ENCODE peak calls at places on chromosomes 3 and 15, in five cellular contexts. One of them, this sample, is unnamed.

GRCh38 chr3:101036213-101036618 is 43.0 kb upstream of the ABI3BP start:
- DNase-seq in GM23338: peak; percentile 64
- DNase-seq in heart left ventricle: no peak
- DNase-seq in endothelial cell of umbilical vein: peak; percentile 84
- DNase-seq in K562: no peak
- DNase-seq in this sample: no peak

GRCh38 chr3:49725906-49726681 is 2.3 kb upstream of the GMPPB start:
- DNase-seq in GM23338: no peak
- DNase-seq in endothelial cell of umbilical vein: no peak
- DNase-seq in K562: no peak
- DNase-seq in heart left ventricle: peak; percentile 18
- DNase-seq in this sample: no peak

GRCh38 chr3:101518421-101518871 is 5.4 kb upstream of the SENP7 start:
- DNase-seq in endothelial cell of umbilical vein: peak; percentile 30
- DNase-seq in GM23338: no peak
- DNase-seq in K562: no peak
- DNase-seq in heart left ventricle: no peak
- DNase-seq in this sample: no peak

GRCh38 chr3:149772861-149773260 is 19.5 kb downstream of the ANKUB1 start:
- DNase-seq in GM23338: peak; percentile 60
- DNase-seq in heart left ventricle: no peak
- DNase-seq in endothelial cell of umbilical vein: no peak
- DNase-seq in K562: no peak
- DNase-seq in this sample: no peak

GRCh38 chr3:39216176-39216790 is 23.9 kb upstream of the XIRP1 start:
- DNase-seq in heart left ventricle: no peak
- DNase-seq in K562: no peak
- DNase-seq in GM23338: no peak
- DNase-seq in endothelial cell of umbilical vein: no peak
- DNase-seq in this sample: peak; percentile 42

GRCh38 chr3:171566803-171567422 is 106.7 kb upstream of the TNIK start:
- DNase-seq in heart left ventricle: no peak
- DNase-seq in K562: peak; percentile 61
- DNase-seq in endothelial cell of umbilical vein: peak; percentile 55
- DNase-seq in GM23338: peak; percentile 82
- DNase-seq in this sample: no peak

GRCh38 chr3:137768361-137769320 is 4.5 kb downstream of the SOX14 start:
- DNase-seq in GM23338: peak; percentile 74
- DNase-seq in endothelial cell of umbilical vein: no peak
- DNase-seq in K562: no peak
- DNase-seq in heart left ventricle: peak; percentile 17
- DNase-seq in this sample: no peak

GRCh38 chr3:37926611-37927010 is 64.0 kb upstream of the VILL start:
- DNase-seq in heart left ventricle: no peak
- DNase-seq in endothelial cell of umbilical vein: no peak
- DNase-seq in GM23338: no peak
- DNase-seq in K562: no peak
- DNase-seq in this sample: no peak

GRCh38 chr3:175005193-175005592 is 146.1 kb downstream of the NAALADL2 start:
- DNase-seq in K562: no peak
- DNase-seq in GM23338: no peak
- DNase-seq in endothelial cell of umbilical vein: no peak
- DNase-seq in heart left ventricle: no peak
- DNase-seq in this sample: no peak

GRCh38 chr3:66075281-66075680 is 36.6 kb upstream of the MAGI1 start:
- DNase-seq in heart left ventricle: no peak
- DNase-seq in GM23338: no peak
- DNase-seq in K562: no peak
- DNase-seq in endothelial cell of umbilical vein: no peak
- DNase-seq in this sample: no peak

GRCh38 chr15:75364881-75365280 is 3.5 kb downstream of the MAN2C1 start:
- DNase-seq in GM23338: no peak
- DNase-seq in K562: no peak
- DNase-seq in heart left ventricle: no peak
- DNase-seq in endothelial cell of umbilical vein: no peak
- DNase-seq in this sample: no peak

GRCh38 chr3:69422751-69423150 is 36.9 kb upstream of the FRMD4B start:
- DNase-seq in heart left ventricle: no peak
- DNase-seq in GM23338: no peak
- DNase-seq in endothelial cell of umbilical vein: peak; percentile 58
- DNase-seq in K562: no peak
- DNase-seq in this sample: no peak

GRCh38 chr3:111733856-111734255 is 125.2 kb upstream of the PHLDB2 start:
- DNase-seq in GM23338: no peak
- DNase-seq in endothelial cell of umbilical vein: no peak
- DNase-seq in K562: no peak
- DNase-seq in heart left ventricle: no peak
- DNase-seq in this sample: no peak

GRCh38 chr15:95247068-95247984 is 1016.0 kb downstream of the MCTP2 start:
- DNase-seq in GM23338: no peak
- DNase-seq in K562: peak; percentile 8
- DNase-seq in endothelial cell of umbilical vein: peak; percentile 91
- DNase-seq in heart left ventricle: no peak
- DNase-seq in this sample: no peak

GRCh38 chr3:135349254-135349948 is 554.3 kb downstream of the EPHB1 start:
- DNase-seq in GM23338: no peak
- DNase-seq in K562: no peak
- DNase-seq in heart left ventricle: no peak
- DNase-seq in endothelial cell of umbilical vein: no peak
- DNase-seq in this sample: no peak

GRCh38 chr3:185763347-185764010 is 61.4 kb downstream of the IGF2BP2 start:
- DNase-seq in heart left ventricle: no peak
- DNase-seq in GM23338: no peak
- DNase-seq in K562: no peak
- DNase-seq in endothelial cell of umbilical vein: peak; percentile 83
- DNase-seq in this sample: no peak

GRCh38 chr15:88257311-88257901 is 867 bp upstream of the NTRK3 start:
- DNase-seq in endothelial cell of umbilical vein: no peak
- DNase-seq in GM23338: peak; percentile 45
- DNase-seq in heart left ventricle: no peak
- DNase-seq in K562: no peak
- DNase-seq in this sample: no peak

GRCh38 chr3:189950258-189950657 is 170.4 kb downstream of the P3H2 start:
- DNase-seq in endothelial cell of umbilical vein: no peak
- DNase-seq in GM23338: no peak
- DNase-seq in heart left ventricle: no peak
- DNase-seq in K562: no peak
- DNase-seq in this sample: no peak

GRCh38 chr3:39187372-39188155 is 4.8 kb downstream of the XIRP1 start:
- DNase-seq in heart left ventricle: no peak
- DNase-seq in endothelial cell of umbilical vein: no peak
- DNase-seq in K562: no peak
- DNase-seq in GM23338: no peak
- DNase-seq in this sample: no peak

GRCh38 chr15:88032787-88033186 is 223.8 kb downstream of the NTRK3 start:
- DNase-seq in GM23338: no peak
- DNase-seq in K562: peak; percentile 30
- DNase-seq in endothelial cell of umbilical vein: no peak
- DNase-seq in heart left ventricle: no peak
- DNase-seq in this sample: no peak

GRCh38 chr3:177337548-177338331 is 140.5 kb upstream of the TBL1XR1 start:
- DNase-seq in endothelial cell of umbilical vein: no peak
- DNase-seq in GM23338: no peak
- DNase-seq in K562: no peak
- DNase-seq in heart left ventricle: no peak
- DNase-seq in this sample: no peak

GRCh38 chr3:197801801-197802504 is 10.9 kb downstream of the LRCH3 start:
- DNase-seq in K562: no peak
- DNase-seq in heart left ventricle: no peak
- DNase-seq in GM23338: peak; percentile 35
- DNase-seq in endothelial cell of umbilical vein: peak; percentile 37
- DNase-seq in this sample: no peak

GRCh38 chr15:47586653-47587224 is 130.6 kb upstream of the SEMA6D start:
- DNase-seq in heart left ventricle: peak; percentile 77
- DNase-seq in endothelial cell of umbilical vein: no peak
- DNase-seq in GM23338: no peak
- DNase-seq in K562: no peak
- DNase-seq in this sample: no peak

GRCh38 chr15:99440551-99441426 is 125.0 kb upstream of the MEF2A start:
- DNase-seq in K562: no peak
- DNase-seq in GM23338: no peak
- DNase-seq in heart left ventricle: no peak
- DNase-seq in endothelial cell of umbilical vein: no peak
- DNase-seq in this sample: peak; percentile 2

GRCh38 chr3:107367353-107367752 is 9.9 kb upstream of the CCDC54 start:
- DNase-seq in GM23338: peak; percentile 59
- DNase-seq in endothelial cell of umbilical vein: no peak
- DNase-seq in K562: peak; percentile 47
- DNase-seq in heart left ventricle: no peak
- DNase-seq in this sample: no peak

GRCh38 chr15:63500265-63501250 is 3.8 kb upstream of the USP3 start:
- DNase-seq in endothelial cell of umbilical vein: no peak
- DNase-seq in K562: no peak
- DNase-seq in heart left ventricle: no peak
- DNase-seq in GM23338: no peak
- DNase-seq in this sample: no peak

GRCh38 chr3:184465883-184466412 is 86.1 kb downstream of the CHRD start:
- DNase-seq in K562: no peak
- DNase-seq in heart left ventricle: no peak
- DNase-seq in endothelial cell of umbilical vein: no peak
- DNase-seq in GM23338: no peak
- DNase-seq in this sample: no peak

GRCh38 chr3:63245842-63246241 is 32.3 kb upstream of the SYNPR start:
- DNase-seq in endothelial cell of umbilical vein: no peak
- DNase-seq in GM23338: no peak
- DNase-seq in K562: no peak
- DNase-seq in heart left ventricle: no peak
- DNase-seq in this sample: no peak

GRCh38 chr3:182618085-182618732 is 175.1 kb upstream of the ATP11B start:
- DNase-seq in GM23338: peak; percentile 73
- DNase-seq in endothelial cell of umbilical vein: peak; percentile 18
- DNase-seq in K562: no peak
- DNase-seq in heart left ventricle: no peak
- DNase-seq in this sample: no peak

GRCh38 chr3:41681479-41681878 is 280.4 kb downstream of the ULK4 start:
- DNase-seq in heart left ventricle: no peak
- DNase-seq in GM23338: peak; percentile 79
- DNase-seq in endothelial cell of umbilical vein: no peak
- DNase-seq in K562: no peak
- DNase-seq in this sample: no peak

GRCh38 chr15:72724028-72724427 is 38.0 kb downstream of the BBS4 start:
- DNase-seq in GM23338: no peak
- DNase-seq in K562: no peak
- DNase-seq in heart left ventricle: no peak
- DNase-seq in endothelial cell of umbilical vein: no peak
- DNase-seq in this sample: no peak

GRCh38 chr3:126208182-126208581 is 27.8 kb upstream of the ALDH1L1 start:
- DNase-seq in K562: no peak
- DNase-seq in GM23338: no peak
- DNase-seq in endothelial cell of umbilical vein: no peak
- DNase-seq in heart left ventricle: no peak
- DNase-seq in this sample: no peak

GRCh38 chr15:84082739-84083138 is 152.8 kb upstream of the GOLGA6L4 start:
- DNase-seq in heart left ventricle: no peak
- DNase-seq in GM23338: no peak
- DNase-seq in endothelial cell of umbilical vein: no peak
- DNase-seq in K562: no peak
- DNase-seq in this sample: no peak

GRCh38 chr15:84081391-84082168 is 154.0 kb upstream of the GOLGA6L4 start:
- DNase-seq in endothelial cell of umbilical vein: no peak
- DNase-seq in K562: peak; percentile 31
- DNase-seq in heart left ventricle: no peak
- DNase-seq in GM23338: no peak
- DNase-seq in this sample: no peak

DNA sequence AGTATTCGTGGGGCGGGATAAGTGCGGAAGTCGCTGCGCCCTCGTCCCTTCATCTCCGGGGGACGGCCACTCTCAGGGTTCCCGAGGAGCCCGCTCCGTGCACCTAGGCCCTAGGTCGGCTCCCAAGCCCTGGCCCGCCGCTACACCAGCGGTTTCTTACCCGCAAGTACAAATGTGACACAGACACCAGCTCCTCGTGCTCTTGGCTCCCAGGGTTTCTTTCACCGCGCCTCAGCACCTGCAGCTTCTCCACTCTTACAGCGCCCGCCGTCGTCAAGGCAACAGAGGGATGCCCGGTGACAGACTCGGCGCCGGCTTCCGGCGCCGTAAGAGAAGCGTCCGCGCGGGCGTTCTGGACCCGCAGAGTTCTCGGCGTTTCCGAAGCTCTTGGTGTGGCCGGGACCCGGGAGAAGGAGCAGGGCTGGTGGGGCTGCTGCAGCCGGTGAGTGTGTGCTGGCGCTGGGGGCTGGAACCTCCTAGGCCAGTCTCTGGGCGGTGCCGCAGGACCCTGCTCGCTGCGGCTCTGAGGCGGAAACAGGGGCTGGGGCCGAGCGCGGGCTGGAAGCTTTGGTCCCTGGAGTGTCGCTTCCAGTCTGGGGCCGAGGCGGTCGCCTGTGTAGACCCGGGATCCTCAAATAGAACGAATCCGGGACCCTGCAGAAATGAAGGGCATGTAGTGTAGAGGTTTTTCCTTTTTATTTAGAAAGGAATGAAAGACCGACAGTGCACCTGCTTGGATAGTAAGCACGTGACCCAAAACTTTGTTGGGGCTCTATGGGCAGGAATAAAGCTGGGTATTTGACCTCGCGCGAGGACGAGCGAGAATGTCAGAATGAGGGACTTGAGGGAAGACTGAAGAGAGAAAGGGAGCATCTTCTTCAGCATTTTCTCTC is 155.4 kb upstream of the GOLGA6L4 start:
- DNase-seq in GM23338: peak; percentile 85
- DNase-seq in endothelial cell of umbilical vein: no peak
- DNase-seq in heart left ventricle: peak; percentile 28
- DNase-seq in K562: peak; percentile 7
- DNase-seq in this sample: peak; percentile 71
- H3K27ac ChIP-seq in GM23338: no peak overlapping the region
- H3K27ac ChIP-seq in endothelial cell of umbilical vein: no peak overlapping the region
- H3K27ac ChIP-seq in heart left ventricle: no peak overlapping the region
- H3K27ac ChIP-seq in K562: no peak overlapping the region
- H3K27ac ChIP-seq in this sample: no peak overlapping the region

GRCh38 chr15:74140445-74140761 is 10.0 kb downstream of the ISLR2 start:
- DNase-seq in K562: no peak
- DNase-seq in GM23338: peak; percentile 34
- DNase-seq in endothelial cell of umbilical vein: no peak
- DNase-seq in heart left ventricle: no peak
- DNase-seq in this sample: no peak
- H3K4me3 ChIP-seq in K562: no peak overlapping the region
- H3K4me3 ChIP-seq in GM23338: no peak overlapping the region
- H3K4me3 ChIP-seq in endothelial cell of umbilical vein: no peak overlapping the region
- H3K4me3 ChIP-seq in heart left ventricle: no peak overlapping the region
- H3K4me3 ChIP-seq in this sample: no peak overlapping the region

GRCh38 chr15:65212097-65212496 is 824 bp upstream of the CILP start:
- DNase-seq in GM23338: peak; percentile 80
- DNase-seq in heart left ventricle: no peak
- DNase-seq in K562: peak; percentile 91
- DNase-seq in endothelial cell of umbilical vein: no peak
- DNase-seq in this sample: peak; percentile 78
- TF ChIP-seq CTCF in GM23338: peak; percentile 83
- TF ChIP-seq CTCF in heart left ventricle: no peak
- TF ChIP-seq CTCF in K562: peak; percentile 89
- TF ChIP-seq CTCF in endothelial cell of umbilical vein: peak; percentile 50
- TF ChIP-seq CTCF in this sample: peak; percentile 89

DNA sequence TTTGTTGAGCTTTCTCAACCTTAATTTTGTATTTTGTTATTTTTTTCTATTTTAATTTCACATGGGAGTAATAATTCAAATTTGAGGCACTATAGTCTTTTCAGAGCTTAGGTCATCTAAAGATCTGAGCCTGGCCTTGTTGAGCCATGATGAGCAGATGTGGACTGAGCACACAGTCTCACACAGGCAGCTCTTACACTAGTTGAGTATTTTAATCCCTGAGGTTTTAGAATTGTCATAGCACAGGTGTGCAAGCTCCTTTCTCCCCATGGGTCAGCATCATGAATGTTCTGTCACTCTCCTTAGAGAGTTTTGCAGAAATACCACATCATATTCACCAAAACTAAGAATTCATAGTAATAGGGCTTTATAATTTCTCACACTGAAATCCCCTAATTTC is 4.9 kb downstream of the ZBTB38 start:
- DNase-seq in K562: no peak
- DNase-seq in GM23338: no peak
- DNase-seq in endothelial cell of umbilical vein: no peak
- DNase-seq in heart left ventricle: no peak
- DNase-seq in this sample: peak; percentile 26
- H3K27ac ChIP-seq in K562: no peak overlapping the region
- H3K27ac ChIP-seq in GM23338: no peak overlapping the region
- H3K27ac ChIP-seq in endothelial cell of umbilical vein: no peak overlapping the region
- H3K27ac ChIP-seq in heart left ventricle: no peak overlapping the region
- H3K27ac ChIP-seq in this sample: no peak overlapping the region